ENCODE peak calls at places on chromosomes 3 and 15, in four cellular contexts. T, Q, J and X are unnamed samples.

GRCh38 chr15:41934843-41935242 is 37.5 kb downstream of the EHD4 start:
- DNase-seq in T (peak), Q (no peak), J (no peak), X (no peak)

GRCh38 chr3:80232760-80233159 is 465.0 kb upstream of the ROBO1 start:
- DNase-seq in T (no peak), Q (no peak), J (no peak), X (no peak)

GRCh38 chr3:27311400-27311799 is 57.8 kb downstream of the NEK10 start:
- DNase-seq in T (no peak), Q (peak), J (peak), X (peak)

GRCh38 chr3:169811606-169812123 is 1.0 kb upstream of the LRRIQ4 start:
- DNase-seq in T (no peak), Q (no peak), J (no peak), X (peak)

GRCh38 chr15:65087873-65088642 is 11.5 kb downstream of the KBTBD13 start:
- DNase-seq in T (no peak), Q (peak), J (no peak), X (no peak)

GRCh38 chr3:155391583-155391982 is 98.1 kb upstream of the STRIT1 start:
- DNase-seq in T (no peak), Q (peak), J (no peak), X (peak)

GRCh38 chr3:165195628-165196576 is at the start of gene SLITRK3:
- DNase-seq in T (no peak), Q (no peak), J (no peak), X (no peak)

GRCh38 chr3:85020828-85021227 is 62.0 kb downstream of the CADM2 start:
- DNase-seq in T (no peak), Q (no peak), J (no peak), X (no peak)

GRCh38 chr3:129112308-129113052 is 9.1 kb downstream of the RAB43 start:
- DNase-seq in T (peak), Q (no peak), J (no peak), X (no peak)

GRCh38 chr15:71577071-71577470 is 233.3 kb upstream of the NR2E3 start:
- DNase-seq in T (no peak), Q (no peak), J (no peak), X (no peak)

GRCh38 chr3:33064929-33065328 is 32.0 kb downstream of the GLB1 start:
- DNase-seq in T (no peak), Q (no peak), J (no peak), X (no peak)

GRCh38 chr3:50326182-50326541 is 1.9 kb downstream of the TUSC2 start:
- DNase-seq in T (no peak), Q (no peak), J (no peak), X (no peak)

GRCh38 chr3:13934813-13935212 is 54.9 kb upstream of the WNT7A start:
- DNase-seq in T (no peak), Q (no peak), J (no peak), X (no peak)

GRCh38 chr15:39580630-39581500 is at the start of gene THBS1:
- DNase-seq in T (peak), Q (peak), J (peak), X (peak)

GRCh38 chr15:101528108-101528916 is 38.8 kb upstream of the PCSK6 start:
- DNase-seq in T (no peak), Q (no peak), J (no peak), X (no peak)